ENCODE peak calls at places on chromosomes 12 and 14, in four cellular contexts. M is MM.1S, U is iPS DF 6.9, B is fibroblast of mammary gland. I is an unnamed sample.

GRCh38 chr14:64682173-64682710 is 22.0 kb upstream of the PLEKHG3 start:
- DNase-seq in M (no peak), B (peak), U (no peak), I (no peak)

GRCh38 chr14:103861413-103862392 is 14.3 kb upstream of the PPP1R13B start:
- DNase-seq in B (no peak), U (no peak), M (no peak), I (no peak)

GRCh38 chr14:49926803-49927202 is 33.9 kb downstream of the ARF6 start:
- DNase-seq in B (no peak), M (no peak), U (no peak), I (no peak)

GRCh38 chr14:70887207-70888150 is 19.8 kb upstream of the PCNX1 start:
- DNase-seq in B (peak), U (no peak), M (peak), I (no peak)

GRCh38 chr12:13073191-13073590 is 29.0 kb downstream of the FAM234B start:
- DNase-seq in M (no peak), U (no peak), B (peak), I (no peak)

GRCh38 chr12:42698213-42698612 is 108.7 kb upstream of the PRICKLE1 start:
- DNase-seq in B (peak), U (no peak), M (no peak), I (no peak)

GRCh38 chr14:104075530-104076151 is 9.9 kb upstream of the ASPG start:
- DNase-seq in U (no peak), B (peak), M (no peak), I (peak)

GRCh38 chr12:124463341-124463861 is 104.0 kb downstream of the NCOR2 start:
- DNase-seq in U (no peak), B (no peak), M (no peak), I (no peak)

GRCh38 chr14:88477513-88478250 is 77.1 kb downstream of the PTPN21 start:
- DNase-seq in B (no peak), M (no peak), U (no peak), I (no peak)

GRCh38 chr14:91649930-91650329 is 82.0 kb downstream of the CATSPERB start:
- DNase-seq in U (no peak), M (peak), B (peak), I (peak)

GRCh38 chr14:31205681-31206535 is 1.7 kb downstream of the HECTD1 start:
- DNase-seq in U (no peak), B (peak), M (peak), I (peak)

GRCh38 chr14:104001003-104001402 is 58.7 kb upstream of the RD3L start:
- DNase-seq in B (no peak), M (no peak), U (no peak), I (peak)

DNA sequence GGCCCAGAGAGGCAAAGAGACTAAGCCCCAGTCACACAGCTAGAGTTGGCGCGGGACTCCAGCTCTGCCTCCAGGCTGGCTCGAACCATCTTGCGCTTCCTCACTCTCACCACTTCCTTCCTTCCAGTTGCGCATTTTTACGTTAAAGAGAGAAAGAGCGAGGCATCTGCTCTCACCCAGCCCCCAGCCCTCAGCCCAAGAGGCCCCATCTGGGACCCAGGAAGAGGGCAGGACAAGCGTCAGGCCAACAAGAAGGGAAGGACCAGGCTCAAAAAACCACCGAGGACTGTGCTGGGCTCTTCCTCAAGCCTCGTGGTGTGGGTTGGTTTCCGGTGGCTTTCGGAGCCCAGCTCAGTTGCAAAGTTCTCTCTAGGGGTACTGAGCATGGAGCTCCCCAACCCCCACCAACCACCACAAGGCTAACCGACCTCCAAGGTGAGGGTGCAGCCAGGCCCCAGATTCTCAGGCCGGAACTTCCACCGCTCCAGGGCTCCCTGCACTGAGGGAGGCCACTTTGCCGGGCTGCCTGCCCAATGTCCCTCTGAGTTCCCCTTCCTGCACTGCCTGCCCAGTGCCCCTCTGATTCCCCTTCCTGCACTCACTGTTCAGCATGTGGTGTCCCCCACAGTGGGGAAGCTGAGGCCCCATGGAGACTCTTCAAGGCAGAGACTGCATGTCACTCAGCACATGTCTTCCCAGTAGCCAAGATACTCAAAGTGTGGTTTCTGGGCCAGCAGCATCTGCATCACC is 35.9 kb downstream of the TESC start:
- DNase-seq in M (no peak), U (no peak), B (no peak), I (no peak)
- H3K4me3 ChIP-seq in M (no peak), U (no peak), B (no peak), I (no peak)

GRCh38 chr14:72126091-72126490 is 193.9 kb downstream of the RGS6 start:
- DNase-seq in M (no peak), U (no peak), B (no peak), I (no peak)
- H3K4me3 ChIP-seq in M (no peak), U (no peak), B (no peak), I (no peak)

DNA sequence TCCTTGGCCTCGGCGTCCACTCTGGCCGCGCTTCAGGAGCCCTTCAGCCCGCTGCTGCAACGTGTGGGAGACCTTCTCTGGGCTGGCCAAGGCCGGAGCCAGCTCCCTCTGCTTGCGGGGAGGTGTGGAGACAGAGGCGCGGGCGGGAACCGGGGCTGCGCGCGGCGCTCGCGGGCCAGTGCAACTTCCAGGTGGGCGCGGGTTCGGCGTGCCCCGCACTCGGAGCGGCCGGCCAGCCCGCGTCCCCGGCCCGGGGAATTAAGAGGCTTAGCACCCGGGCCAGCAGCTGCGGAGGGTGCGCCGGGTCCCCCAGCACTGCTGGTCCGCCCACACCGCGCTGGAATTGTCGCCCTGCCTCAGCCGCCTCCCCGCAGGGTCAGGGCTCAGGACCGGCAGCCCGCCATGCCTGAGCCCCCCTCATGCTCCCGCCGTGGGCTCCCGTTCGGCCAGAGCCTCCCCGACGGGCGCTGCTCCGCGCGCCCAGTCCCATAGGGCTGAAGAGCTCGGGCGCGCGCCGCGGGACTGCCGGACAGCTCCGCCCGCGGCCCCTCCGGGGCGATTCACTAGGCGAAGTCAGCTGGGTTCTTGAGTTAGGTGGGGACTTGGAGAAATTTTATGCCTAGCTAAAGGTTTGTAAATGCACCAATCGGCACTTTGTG is 673.9 kb downstream of the SLC16A7 start:
- DNase-seq in M (no peak), B (no peak), U (no peak), I (no peak)
- H3K4me3 ChIP-seq in M (no peak), B (no peak), U (no peak), I (no peak)

DNA sequence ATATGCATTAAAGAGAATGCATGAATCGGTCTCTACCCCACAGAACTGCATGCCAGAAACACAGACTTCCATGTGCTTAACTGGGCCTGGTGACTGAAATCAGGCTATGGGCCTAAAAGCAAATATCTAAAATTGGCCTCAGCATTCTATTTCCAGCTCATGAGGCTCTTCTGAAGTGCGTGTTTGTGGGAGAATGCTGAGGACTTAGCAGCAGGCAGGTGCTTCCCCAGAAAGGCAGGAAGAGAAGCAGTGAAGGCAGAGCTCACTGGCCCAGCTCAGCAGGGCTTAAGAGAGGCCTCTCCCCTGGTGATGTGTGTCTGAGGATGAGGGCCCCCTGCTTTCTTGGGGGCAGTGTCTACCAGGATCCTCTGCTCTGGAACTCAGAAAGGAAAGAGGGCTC is 48.6 kb downstream of the ADGRD1 start:
- DNase-seq in M (no peak), B (no peak), U (no peak), I (peak)
- H3K4me3 ChIP-seq in M (no peak), B (no peak), U (no peak), I (no peak)

DNA sequence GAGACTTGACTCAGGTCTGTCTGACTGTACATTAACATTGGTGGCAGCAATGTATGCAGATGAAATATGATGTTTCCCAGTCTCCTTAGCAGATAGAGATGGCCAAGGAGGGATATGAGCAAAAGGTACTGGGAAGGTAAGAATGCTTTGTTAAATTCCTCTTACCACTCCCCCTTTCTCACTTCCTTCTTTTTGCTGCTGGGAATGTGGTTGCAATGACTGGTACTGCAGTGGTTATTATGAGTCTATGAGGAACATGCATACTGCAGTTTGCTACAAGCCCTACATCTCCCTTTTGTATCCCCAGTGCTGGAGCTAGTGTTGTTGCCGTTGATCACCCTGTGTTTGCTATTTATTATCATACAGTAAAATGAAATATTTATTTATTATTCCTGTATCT is 35.9 kb downstream of the ALDH1L2 start:
- DNase-seq in U (no peak), M (no peak), B (no peak), I (no peak)
- H3K4me3 ChIP-seq in U (no peak), M (no peak), B (no peak), I (no peak)

GRCh38 chr14:50951032-50951431 is 6.7 kb upstream of the PYGL start:
- DNase-seq in M (no peak), B (no peak), U (no peak), I (no peak)
- H3K4me3 ChIP-seq in M (no peak), B (no peak), U (no peak), I (no peak)

GRCh38 chr12:48185181-48185919 is 1.9 kb downstream of the CCDC184 start:
- DNase-seq in U (no peak), B (no peak), M (no peak), I (no peak)
- H3K4me3 ChIP-seq in U (no peak), B (no peak), M (no peak), I (no peak)

GRCh38 chr12:104137902-104138746 is at the start of gene NFYB:
- DNase-seq in B (peak), U (peak), M (peak), I (peak)

GRCh38 chr12:104137175-104137901 is 672 bp downstream of the NFYB start:
- DNase-seq in U (no peak), B (peak), M (peak), I (peak)

GRCh38 chr12:104138747-104139186 is 757 bp upstream of the NFYB start:
- DNase-seq in M (no peak), B (peak), U (no peak), I (no peak)

GRCh38 chr12:104134882-104135281 is 3.1 kb downstream of the NFYB start:
- DNase-seq in U (no peak), M (no peak), B (no peak), I (no peak)

GRCh38 chr12:104136577-104136976 is 1.4 kb downstream of the NFYB start:
- DNase-seq in U (no peak), B (peak), M (no peak), I (peak)
- H3K4me3 ChIP-seq in U (peak), B (peak), M (peak), I (peak)

DNA sequence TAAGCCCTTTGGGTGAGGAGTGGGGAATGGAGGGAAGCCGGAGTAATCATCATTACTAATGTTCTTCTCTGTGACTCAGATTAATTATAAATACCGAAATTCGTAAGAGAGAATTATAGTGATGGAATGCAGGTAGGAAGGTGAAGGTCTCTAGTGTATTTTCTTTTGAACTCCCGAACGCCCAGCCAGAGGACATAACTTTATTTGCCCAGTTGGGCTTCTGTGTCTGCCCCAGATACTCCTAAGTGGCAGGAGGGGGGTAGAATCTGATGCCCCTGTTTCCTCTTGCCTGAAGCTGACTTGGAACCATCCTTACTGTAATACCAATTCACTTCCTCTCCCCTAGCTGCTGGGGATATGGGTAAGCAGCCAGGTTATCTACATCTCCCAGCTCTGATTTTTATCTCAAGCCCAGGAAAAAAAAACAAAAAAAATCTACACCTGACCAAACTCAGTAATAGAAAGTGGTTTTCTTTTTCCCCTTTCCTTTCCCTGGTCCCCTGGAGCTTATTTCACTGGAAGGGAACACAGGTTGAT is 84.4 kb upstream of the CISTR start:
- DNase-seq in U (no peak), B (no peak), M (no peak), I (no peak)
- H3K4me3 ChIP-seq in U (no peak), B (no peak), M (no peak), I (no peak)